ENCODE peak calls at places on chromosomes 5 and 9, in seven cellular contexts. Q, B, M, C, N, I and K are unnamed samples.
A peak's percentile ranks its signal among the peaks of the same experiment; 100 is the strongest.

GRCh38 chr5:7904170-7904569 is 35.2 kb downstream of the MTRR start:
- DNase-seq in Q (no peak), I (no peak), M (no peak), N (no peak), B (no peak), C (no peak), K (peak; percentile 24)

GRCh38 chr9:90960941-90961340 is 159.3 kb downstream of the SYK start:
- DNase-seq in B (no peak), Q (no peak), N (no peak), I (no peak), M (peak; percentile 43), C (no peak), K (no peak)

GRCh38 chr5:167614294-167615104 is 676.9 kb upstream of the WWC1 start:
- DNase-seq in B (no peak), M (no peak), I (no peak), C (no peak), Q (no peak), N (peak; percentile 2), K (no peak)

GRCh38 chr5:167770461-167770860 is 521.0 kb upstream of the WWC1 start:
- DNase-seq in I (no peak), N (no peak), Q (no peak), B (no peak), C (no peak), M (peak; percentile 67), K (no peak)

GRCh38 chr5:139104577-139105271 is 93.4 kb downstream of the SIL1 start:
- DNase-seq in M (peak; percentile 98), C (peak; percentile 47), B (no peak), Q (no peak), N (no peak), I (no peak), K (peak; percentile 72)

GRCh38 chr5:129246088-129246487 is 151.5 kb downstream of the ISOC1 start:
- DNase-seq in I (no peak), M (no peak), Q (no peak), C (no peak), B (no peak), N (no peak), K (no peak)

GRCh38 chr9:135907006-135907434 is 326 bp downstream of the CAMSAP1 start:
- DNase-seq in I (no peak), C (no peak), N (peak; percentile 72), M (peak; percentile 54), Q (no peak), B (no peak), K (no peak)

GRCh38 chr9:136521541-136521940 is 24.3 kb downstream of the NOTCH1 start:
- DNase-seq in M (no peak), N (no peak), I (no peak), C (no peak), Q (no peak), B (no peak), K (no peak)

GRCh38 chr5:3740546-3741371 is 145.1 kb downstream of the IRX1 start:
- DNase-seq in C (no peak), Q (no peak), I (no peak), B (no peak), M (no peak), N (no peak), K (no peak)

GRCh38 chr9:133704711-133705181 is 33.4 kb downstream of the SARDH start:
- DNase-seq in Q (no peak), C (no peak), M (no peak), I (no peak), B (no peak), N (peak; percentile 1), K (no peak)

GRCh38 chr5:153926201-153926600 is 112.5 kb downstream of the FAM114A2 start:
- DNase-seq in I (no peak), N (no peak), C (no peak), Q (no peak), B (no peak), M (no peak), K (no peak)

GRCh38 chr5:16935271-16936149 is 578 bp downstream of the MYO10 start:
- DNase-seq in Q (no peak), I (peak; percentile 57), M (peak; percentile 29), C (no peak), B (no peak), N (peak; percentile 74), K (peak; percentile 32)

GRCh38 chr9:117073539-117074336 is 341.1 kb downstream of the ASTN2 start:
- DNase-seq in N (peak; percentile 67), M (peak; percentile 16), C (no peak), I (peak; percentile 40), B (no peak), Q (no peak), K (peak; percentile 67)

GRCh38 chr5:60639544-60639943 is 60.4 kb downstream of the DEPDC1B start:
- DNase-seq in N (no peak), B (no peak), Q (no peak), M (no peak), I (no peak), C (no peak), K (peak; percentile 44)

GRCh38 chr9:115142502-115143265 is 24.7 kb upstream of the TNC start:
- DNase-seq in B (no peak), Q (no peak), N (no peak), I (no peak), C (peak; percentile 59), M (peak; percentile 18), K (peak; percentile 65)

GRCh38 chr5:42242210-42242609 is 181.0 kb upstream of the GHR start:
- DNase-seq in Q (no peak), M (no peak), C (no peak), I (no peak), N (no peak), B (no peak), K (no peak)

GRCh38 chr9:95499847-95500246 is 16.9 kb downstream of the PTCH1 start:
- DNase-seq in N (no peak), M (no peak), Q (no peak), C (no peak), B (no peak), I (no peak), K (no peak)

GRCh38 chr9:19174127-19174921 is 47.0 kb upstream of the PLIN2 start:
- DNase-seq in I (peak; percentile 11), N (peak; percentile 44), M (peak; percentile 88), Q (peak; percentile 4), B (no peak), C (no peak), K (peak; percentile 82)

GRCh38 chr5:165622864-165623536 is 2117.6 kb downstream of the MAT2B start:
- DNase-seq in C (no peak), B (no peak), I (no peak), Q (no peak), M (no peak), N (no peak), K (no peak)

GRCh38 chr5:180521101-180521500 is 26.9 kb downstream of the CNOT6 start:
- DNase-seq in Q (no peak), N (no peak), I (no peak), C (no peak), M (no peak), B (no peak), K (no peak)

GRCh38 chr9:72013188-72013877 is 47.1 kb downstream of the C9orf57 start:
- DNase-seq in I (no peak), B (no peak), Q (no peak), N (no peak), M (no peak), C (no peak), K (no peak)

GRCh38 chr5:149254506-149254905 is 17.2 kb upstream of the AFAP1L1 start:
- DNase-seq in C (no peak), B (no peak), N (peak; percentile 66), I (peak; percentile 80), Q (no peak), M (peak; percentile 77), K (peak; percentile 64)